ENCODE peak calls at places on chromosome 3, in seven cellular contexts. One of them, this sample, is unnamed.
A peak's percentile ranks its signal among the peaks of the same experiment; 100 is the strongest.

GRCh38 chr3:14234197-14235002 is 55.8 kb downstream of the LSM3 start:
- DNase-seq in GM12878: no peak
- DNase-seq in body of pancreas: no peak
- DNase-seq in CD8-positive, alpha-beta T cell: no peak
- DNase-seq in WERI-Rb-1: no peak
- DNase-seq in GM06990: no peak
- DNase-seq in BJ: no peak
- DNase-seq in this sample: no peak

GRCh38 chr3:108755686-108756085 is 1.5 kb downstream of the RETNLB start:
- DNase-seq in CD8-positive, alpha-beta T cell: no peak
- DNase-seq in BJ: no peak
- DNase-seq in GM06990: no peak
- DNase-seq in WERI-Rb-1: no peak
- DNase-seq in body of pancreas: no peak
- DNase-seq in GM12878: no peak
- DNase-seq in this sample: no peak

GRCh38 chr3:184399410-184399809 is 19.6 kb downstream of the CHRD start:
- DNase-seq in GM06990: no peak
- DNase-seq in GM12878: no peak
- DNase-seq in BJ: peak; percentile 84
- DNase-seq in body of pancreas: no peak
- DNase-seq in CD8-positive, alpha-beta T cell: no peak
- DNase-seq in WERI-Rb-1: no peak
- DNase-seq in this sample: no peak

GRCh38 chr3:165653130-165653778 is 184.0 kb downstream of the BCHE start:
- DNase-seq in body of pancreas: no peak
- DNase-seq in BJ: no peak
- DNase-seq in CD8-positive, alpha-beta T cell: no peak
- DNase-seq in GM06990: no peak
- DNase-seq in WERI-Rb-1: no peak
- DNase-seq in GM12878: no peak
- DNase-seq in this sample: no peak

GRCh38 chr3:144462337-144462736 is 490.7 kb downstream of the DIPK2A start:
- DNase-seq in BJ: no peak
- DNase-seq in GM06990: no peak
- DNase-seq in GM12878: no peak
- DNase-seq in body of pancreas: no peak
- DNase-seq in CD8-positive, alpha-beta T cell: no peak
- DNase-seq in WERI-Rb-1: no peak
- DNase-seq in this sample: no peak

GRCh38 chr3:11717768-11718581 is 74.3 kb upstream of the VGLL4 start:
- DNase-seq in body of pancreas: peak; percentile 12
- DNase-seq in GM06990: no peak
- DNase-seq in BJ: no peak
- DNase-seq in GM12878: no peak
- DNase-seq in WERI-Rb-1: no peak
- DNase-seq in CD8-positive, alpha-beta T cell: no peak
- DNase-seq in this sample: no peak

GRCh38 chr3:187740446-187741399 is 4.5 kb downstream of the BCL6 start:
- DNase-seq in GM12878: no peak
- DNase-seq in body of pancreas: peak; percentile 72
- DNase-seq in CD8-positive, alpha-beta T cell: peak; percentile 58
- DNase-seq in WERI-Rb-1: peak; percentile 48
- DNase-seq in GM06990: peak; percentile 51
- DNase-seq in BJ: peak; percentile 83
- DNase-seq in this sample: peak; percentile 73

GRCh38 chr3:9902372-9903237 is at the start of gene IL17RE:
- DNase-seq in CD8-positive, alpha-beta T cell: no peak
- DNase-seq in GM06990: no peak
- DNase-seq in body of pancreas: peak; percentile 76
- DNase-seq in GM12878: no peak
- DNase-seq in BJ: no peak
- DNase-seq in WERI-Rb-1: no peak
- DNase-seq in this sample: no peak

GRCh38 chr3:186458306-186459107 is 85.7 kb downstream of the CRYGS start:
- DNase-seq in GM12878: no peak
- DNase-seq in GM06990: no peak
- DNase-seq in WERI-Rb-1: no peak
- DNase-seq in body of pancreas: no peak
- DNase-seq in CD8-positive, alpha-beta T cell: no peak
- DNase-seq in BJ: no peak
- DNase-seq in this sample: no peak

GRCh38 chr3:131900891-131901290 is 133.9 kb downstream of the CPNE4 start:
- DNase-seq in body of pancreas: no peak
- DNase-seq in GM06990: no peak
- DNase-seq in WERI-Rb-1: no peak
- DNase-seq in BJ: no peak
- DNase-seq in CD8-positive, alpha-beta T cell: no peak
- DNase-seq in GM12878: no peak
- DNase-seq in this sample: no peak

GRCh38 chr3:158093526-158093925 is 12.7 kb downstream of the SHOX2 start:
- DNase-seq in GM12878: no peak
- DNase-seq in GM06990: no peak
- DNase-seq in CD8-positive, alpha-beta T cell: no peak
- DNase-seq in body of pancreas: no peak
- DNase-seq in WERI-Rb-1: no peak
- DNase-seq in BJ: no peak
- DNase-seq in this sample: no peak

GRCh38 chr3:158097141-158097540 is 9.1 kb downstream of the SHOX2 start:
- DNase-seq in GM06990: peak; percentile 18
- DNase-seq in BJ: no peak
- DNase-seq in CD8-positive, alpha-beta T cell: no peak
- DNase-seq in body of pancreas: no peak
- DNase-seq in WERI-Rb-1: no peak
- DNase-seq in GM12878: no peak
- DNase-seq in this sample: no peak

GRCh38 chr3:158095302-158095997 is 10.8 kb downstream of the SHOX2 start:
- DNase-seq in BJ: no peak
- DNase-seq in GM06990: peak; percentile 20
- DNase-seq in GM12878: no peak
- DNase-seq in WERI-Rb-1: no peak
- DNase-seq in body of pancreas: no peak
- DNase-seq in CD8-positive, alpha-beta T cell: no peak
- DNase-seq in this sample: no peak

GRCh38 chr3:158094917-158095301 is 11.3 kb downstream of the SHOX2 start:
- DNase-seq in CD8-positive, alpha-beta T cell: no peak
- DNase-seq in body of pancreas: no peak
- DNase-seq in GM06990: peak; percentile 51
- DNase-seq in WERI-Rb-1: no peak
- DNase-seq in GM12878: no peak
- DNase-seq in BJ: no peak
- DNase-seq in this sample: no peak

GRCh38 chr3:158094235-158094916 is 11.8 kb downstream of the SHOX2 start:
- DNase-seq in body of pancreas: no peak
- DNase-seq in GM12878: no peak
- DNase-seq in GM06990: peak; percentile 60
- DNase-seq in WERI-Rb-1: no peak
- DNase-seq in CD8-positive, alpha-beta T cell: no peak
- DNase-seq in BJ: no peak
- DNase-seq in this sample: peak; percentile 16
- TF ChIP-seq CTCF in body of pancreas: no peak
- TF ChIP-seq CTCF in GM12878: peak; percentile 37
- TF ChIP-seq CTCF in GM06990: peak; percentile 54
- TF ChIP-seq CTCF in WERI-Rb-1: no peak
- TF ChIP-seq CTCF in CD8-positive, alpha-beta T cell: no peak
- TF ChIP-seq CTCF in BJ: no peak
- TF ChIP-seq CTCF in this sample: no peak

GRCh38 chr3:19399356-19399755 is 251.0 kb downstream of the KCNH8 start:
- DNase-seq in GM12878: no peak
- DNase-seq in BJ: no peak
- DNase-seq in CD8-positive, alpha-beta T cell: no peak
- DNase-seq in GM06990: no peak
- DNase-seq in body of pancreas: no peak
- DNase-seq in WERI-Rb-1: no peak
- DNase-seq in this sample: no peak
- TF ChIP-seq CTCF in GM12878: no peak
- TF ChIP-seq CTCF in BJ: no peak
- TF ChIP-seq CTCF in CD8-positive, alpha-beta T cell: no peak
- TF ChIP-seq CTCF in GM06990: no peak
- TF ChIP-seq CTCF in body of pancreas: no peak
- TF ChIP-seq CTCF in WERI-Rb-1: no peak
- TF ChIP-seq CTCF in this sample: no peak

GRCh38 chr3:189232790-189233189 is 61.0 kb downstream of the TPRG1 start:
- DNase-seq in body of pancreas: no peak
- DNase-seq in GM06990: no peak
- DNase-seq in CD8-positive, alpha-beta T cell: no peak
- DNase-seq in GM12878: no peak
- DNase-seq in BJ: no peak
- DNase-seq in WERI-Rb-1: no peak
- DNase-seq in this sample: no peak

GRCh38 chr3:189229421-189229820 is 57.6 kb downstream of the TPRG1 start:
- DNase-seq in WERI-Rb-1: no peak
- DNase-seq in GM06990: no peak
- DNase-seq in body of pancreas: no peak
- DNase-seq in CD8-positive, alpha-beta T cell: no peak
- DNase-seq in BJ: no peak
- DNase-seq in GM12878: no peak
- DNase-seq in this sample: no peak

GRCh38 chr3:189235214-189235613 is 63.4 kb downstream of the TPRG1 start:
- DNase-seq in BJ: no peak
- DNase-seq in GM12878: no peak
- DNase-seq in CD8-positive, alpha-beta T cell: no peak
- DNase-seq in GM06990: no peak
- DNase-seq in WERI-Rb-1: no peak
- DNase-seq in body of pancreas: no peak
- DNase-seq in this sample: no peak

GRCh38 chr3:189236352-189236751 is 64.6 kb downstream of the TPRG1 start:
- DNase-seq in WERI-Rb-1: no peak
- DNase-seq in CD8-positive, alpha-beta T cell: no peak
- DNase-seq in GM12878: no peak
- DNase-seq in GM06990: peak; percentile 51
- DNase-seq in BJ: no peak
- DNase-seq in body of pancreas: no peak
- DNase-seq in this sample: no peak

GRCh38 chr3:189233225-189233858 is 61.6 kb downstream of the TPRG1 start:
- DNase-seq in GM06990: no peak
- DNase-seq in body of pancreas: peak; percentile 66
- DNase-seq in BJ: no peak
- DNase-seq in GM12878: no peak
- DNase-seq in WERI-Rb-1: peak; percentile 26
- DNase-seq in CD8-positive, alpha-beta T cell: no peak
- DNase-seq in this sample: no peak
- TF ChIP-seq CTCF in GM06990: peak; percentile 52
- TF ChIP-seq CTCF in body of pancreas: peak; percentile 65
- TF ChIP-seq CTCF in BJ: peak; percentile 78
- TF ChIP-seq CTCF in GM12878: peak; percentile 23
- TF ChIP-seq CTCF in WERI-Rb-1: peak; percentile 65
- TF ChIP-seq CTCF in CD8-positive, alpha-beta T cell: no peak
- TF ChIP-seq CTCF in this sample: no peak

DNA sequence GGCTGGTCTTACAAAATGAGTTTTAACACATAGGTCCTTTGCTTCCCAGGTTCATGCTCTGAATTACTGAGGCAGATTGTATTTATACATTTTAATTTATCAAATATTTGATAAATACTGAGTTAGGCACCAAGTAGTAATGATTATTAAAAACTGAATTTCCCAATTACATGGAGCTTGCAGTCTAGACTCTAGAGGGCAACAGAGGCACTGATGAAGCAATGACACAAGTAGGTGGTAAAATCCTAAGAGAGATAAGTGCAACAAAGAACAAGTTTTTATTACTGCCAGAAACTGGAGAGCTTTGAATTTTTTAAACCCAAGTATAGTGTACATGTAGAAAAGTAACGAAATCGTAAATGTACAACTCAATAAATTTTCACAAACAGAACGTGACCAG is 406.2 kb upstream of the RARB start:
- DNase-seq in body of pancreas: no peak
- DNase-seq in CD8-positive, alpha-beta T cell: no peak
- DNase-seq in GM12878: no peak
- DNase-seq in WERI-Rb-1: no peak
- DNase-seq in GM06990: no peak
- DNase-seq in BJ: no peak
- DNase-seq in this sample: no peak
- TF ChIP-seq CTCF in body of pancreas: peak; percentile 25
- TF ChIP-seq CTCF in CD8-positive, alpha-beta T cell: no peak
- TF ChIP-seq CTCF in GM12878: peak; percentile 14
- TF ChIP-seq CTCF in WERI-Rb-1: peak; percentile 19
- TF ChIP-seq CTCF in GM06990: peak; percentile 44
- TF ChIP-seq CTCF in BJ: peak; percentile 74
- TF ChIP-seq CTCF in this sample: no peak

DNA sequence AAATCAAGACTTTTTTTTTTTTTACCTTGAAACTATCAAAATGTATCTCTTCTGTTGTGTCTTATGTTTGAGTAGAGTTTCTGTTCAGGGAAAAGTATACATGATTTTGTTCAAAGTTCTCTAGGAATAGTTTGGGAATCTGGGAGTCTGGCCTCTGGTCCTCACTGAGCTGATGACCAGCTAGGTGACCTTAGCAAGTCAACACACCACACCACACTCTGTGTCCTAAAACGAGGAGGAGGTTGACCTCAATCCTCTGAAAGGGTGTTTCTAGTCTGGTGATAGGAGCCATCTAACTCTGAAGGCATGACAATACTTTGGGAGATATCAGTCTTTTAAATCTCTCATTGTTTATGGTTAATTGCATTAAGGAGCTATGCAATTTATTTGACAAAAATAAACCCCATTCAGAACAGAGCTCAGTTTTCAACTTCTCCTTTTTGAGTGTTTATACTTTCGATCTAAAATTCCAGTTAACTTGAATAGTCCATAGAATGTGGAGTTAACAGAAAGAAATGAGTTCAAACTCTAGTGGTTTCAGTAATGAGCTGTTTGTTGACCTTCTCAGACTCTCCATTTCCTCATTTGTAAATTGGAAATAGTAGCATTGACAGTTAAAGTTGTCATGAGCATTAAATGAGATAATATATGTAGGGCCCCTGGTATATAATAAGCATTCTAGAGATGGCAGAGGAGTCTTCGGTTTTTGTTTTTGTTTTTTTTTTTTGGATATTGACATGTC is 112.2 kb upstream of the LRRN1 start:
- DNase-seq in GM06990: no peak
- DNase-seq in body of pancreas: no peak
- DNase-seq in CD8-positive, alpha-beta T cell: no peak
- DNase-seq in WERI-Rb-1: no peak
- DNase-seq in BJ: no peak
- DNase-seq in GM12878: no peak
- DNase-seq in this sample: no peak
- TF ChIP-seq CTCF in GM06990: no peak
- TF ChIP-seq CTCF in body of pancreas: no peak
- TF ChIP-seq CTCF in CD8-positive, alpha-beta T cell: no peak
- TF ChIP-seq CTCF in WERI-Rb-1: no peak
- TF ChIP-seq CTCF in BJ: no peak
- TF ChIP-seq CTCF in GM12878: no peak
- TF ChIP-seq CTCF in this sample: no peak

DNA sequence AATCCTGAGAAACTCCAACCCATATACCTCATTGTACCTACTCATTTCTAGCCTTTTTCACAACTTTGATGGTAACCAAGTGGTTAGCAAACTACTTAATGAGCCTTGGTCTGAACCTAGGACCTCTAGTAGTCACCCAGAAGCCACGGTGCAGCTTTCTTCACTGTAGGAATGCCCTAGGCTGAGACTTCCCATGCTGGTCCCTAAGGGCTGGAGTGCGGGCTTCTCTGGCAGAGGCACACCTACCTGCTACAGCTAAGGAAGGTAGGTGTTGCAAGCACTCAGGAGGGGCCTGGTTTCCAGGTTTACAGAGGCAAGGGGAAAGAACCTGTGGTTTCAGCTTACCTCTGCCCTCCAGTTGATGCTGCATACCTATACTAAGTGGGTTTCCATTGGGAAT is 65.4 kb downstream of the DHX30 start:
- DNase-seq in WERI-Rb-1: no peak
- DNase-seq in body of pancreas: no peak
- DNase-seq in GM12878: no peak
- DNase-seq in GM06990: no peak
- DNase-seq in CD8-positive, alpha-beta T cell: no peak
- DNase-seq in BJ: no peak
- DNase-seq in this sample: no peak
- TF ChIP-seq CTCF in WERI-Rb-1: no peak
- TF ChIP-seq CTCF in body of pancreas: no peak
- TF ChIP-seq CTCF in GM12878: no peak
- TF ChIP-seq CTCF in GM06990: no peak
- TF ChIP-seq CTCF in CD8-positive, alpha-beta T cell: no peak
- TF ChIP-seq CTCF in BJ: no peak
- TF ChIP-seq CTCF in this sample: no peak

GRCh38 chr3:168467085-168467714 is 371.5 kb upstream of the GOLIM4 start:
- DNase-seq in BJ: peak; percentile 4
- DNase-seq in WERI-Rb-1: peak; percentile 39
- DNase-seq in GM06990: peak; percentile 35
- DNase-seq in CD8-positive, alpha-beta T cell: no peak
- DNase-seq in body of pancreas: peak; percentile 5
- DNase-seq in GM12878: peak; percentile 21
- DNase-seq in this sample: no peak
- TF ChIP-seq CTCF in BJ: peak; percentile 46
- TF ChIP-seq CTCF in WERI-Rb-1: peak; percentile 54
- TF ChIP-seq CTCF in GM06990: peak; percentile 45
- TF ChIP-seq CTCF in CD8-positive, alpha-beta T cell: no peak
- TF ChIP-seq CTCF in body of pancreas: no peak
- TF ChIP-seq CTCF in GM12878: peak; percentile 28
- TF ChIP-seq CTCF in this sample: no peak

This sample was measured in activated B cell treated with CpG ODN at 0.5 μM for 24 hours.